ENCODE peak calls at places on chromosomes 11 and 22, in seven cellular contexts. V is lower lobe of right lung, B is testis, R is sigmoid colon, Z is Peyer's patch, N is BE2C, C is right lobe of liver. K is an unnamed sample.

GRCh38 chr11:95968585-95968984 is 44.7 kb upstream of the MTMR2 start:
- DNase-seq in Z (no peak), B (no peak), C (no peak), N (no peak), R (no peak), V (no peak), K (peak; percentile 30)

GRCh38 chr11:2750601-2751522 is 51.1 kb upstream of the KCNQ1OT1 start:
- DNase-seq in B (no peak), C (peak; percentile 21), V (peak; percentile 29), R (peak; percentile 59), Z (no peak), N (peak; percentile 48), K (peak; percentile 22)

GRCh38 chr11:3002346-3002745 is 10.2 kb upstream of the NAP1L4 start:
- DNase-seq in C (no peak), N (no peak), V (no peak), Z (peak; percentile 36), B (no peak), R (no peak), K (no peak)

GRCh38 chr11:44338721-44339529 is 29.0 kb upstream of the ALX4 start:
- DNase-seq in N (no peak), B (no peak), C (no peak), V (no peak), Z (no peak), R (no peak), K (no peak)

GRCh38 chr22:27195104-27195503 is 537.7 kb downstream of the MIAT start:
- DNase-seq in N (no peak), B (peak; percentile 64), Z (peak; percentile 51), C (no peak), V (no peak), R (peak; percentile 88), K (no peak)

GRCh38 chr11:129372609-129373488 is 2.8 kb upstream of the BARX2 start:
- DNase-seq in C (no peak), B (no peak), V (peak; percentile 24), Z (no peak), R (no peak), N (no peak), K (no peak)

GRCh38 chr11:8649361-8649760 is 33.1 kb downstream of the TRIM66 start:
- DNase-seq in V (no peak), Z (no peak), C (no peak), B (no peak), N (no peak), R (no peak), K (no peak)

GRCh38 chr11:113014262-113014661 is 53.0 kb downstream of the NCAM1 start:
- DNase-seq in N (peak; percentile 90), R (peak; percentile 83), Z (no peak), V (no peak), C (no peak), B (no peak), K (no peak)

GRCh38 chr11:112728716-112729115 is 232.5 kb upstream of the NCAM1 start:
- DNase-seq in V (no peak), Z (no peak), B (no peak), R (no peak), C (no peak), N (no peak), K (no peak)

GRCh38 chr11:111514216-111515031 is at the start of gene HOATZ:
- DNase-seq in N (peak; percentile 42), V (peak; percentile 48), Z (no peak), B (peak; percentile 50), R (no peak), C (no peak), K (no peak)

GRCh38 chr11:70568504-70569172 is 170.3 kb downstream of the CTTN start:
- DNase-seq in C (no peak), N (no peak), R (no peak), V (peak; percentile 57), Z (peak; percentile 59), B (peak; percentile 71), K (no peak)

GRCh38 chr22:28930357-28931007 is 47.1 kb downstream of the ZNRF3 start:
- DNase-seq in R (no peak), V (no peak), C (no peak), N (no peak), Z (no peak), B (no peak), K (no peak)

GRCh38 chr11:17186932-17187692 is 20.7 kb downstream of the PIK3C2A start:
- DNase-seq in Z (no peak), C (no peak), N (no peak), R (no peak), V (no peak), B (no peak), K (no peak)

GRCh38 chr11:29685361-29685760 is 331.5 kb downstream of the KCNA4 start:
- DNase-seq in C (no peak), R (no peak), N (no peak), Z (no peak), B (no peak), V (no peak), K (no peak)

GRCh38 chr11:59144096-59144495 is 1.4 kb downstream of the FAM111A start:
- DNase-seq in R (no peak), C (no peak), Z (no peak), V (no peak), B (no peak), N (no peak), K (no peak)

GRCh38 chr11:73257342-73258103 is 14.6 kb upstream of the P2RY6 start:
- DNase-seq in B (peak; percentile 44), N (no peak), V (peak; percentile 68), R (peak; percentile 57), Z (peak; percentile 42), C (no peak), K (peak; percentile 48)

GRCh38 chr22:28607710-28608109 is 71.9 kb downstream of the TTC28 start:
- DNase-seq in R (no peak), N (no peak), Z (no peak), C (no peak), B (no peak), V (no peak), K (no peak)

GRCh38 chr11:68658661-68659060 is 25.7 kb upstream of the GAL start:
- DNase-seq in B (peak; percentile 54), V (no peak), N (no peak), Z (no peak), C (no peak), R (no peak), K (no peak)

GRCh38 chr11:77101043-77101537 is 1.6 kb upstream of the OMP start:
- DNase-seq in V (peak; percentile 5), B (no peak), N (peak; percentile 29), Z (no peak), C (no peak), R (no peak), K (peak; percentile 56)

GRCh38 chr22:41092847-41093371 is 517 bp downstream of the EP300 start:
- DNase-seq in B (peak; percentile 44), C (peak; percentile 47), N (peak; percentile 49), Z (peak; percentile 67), R (no peak), V (peak; percentile 62), K (peak; percentile 57)

GRCh38 chr11:26993965-26994446 is at the start of gene FIBIN:
- DNase-seq in Z (no peak), B (peak; percentile 23), R (peak; percentile 73), V (peak; percentile 46), C (no peak), N (peak; percentile 26), K (no peak)

GRCh38 chr11:57303990-57304579 is 20.7 kb downstream of the TNKS1BP1 start:
- DNase-seq in B (no peak), Z (no peak), R (peak; percentile 67), N (peak; percentile 53), V (no peak), C (no peak), K (no peak)

GRCh38 chr22:41732096-41732772 is 32.9 kb downstream of the MEI1 start:
- DNase-seq in V (no peak), C (no peak), R (no peak), Z (no peak), B (no peak), N (peak; percentile 17), K (no peak)

GRCh38 chr22:43488031-43488892 is 76.4 kb downstream of the MPPED1 start:
- DNase-seq in N (no peak), R (no peak), Z (no peak), B (no peak), V (no peak), C (no peak), K (no peak)

GRCh38 chr11:17021550-17021949 is 7.3 kb upstream of the PLEKHA7 start:
- DNase-seq in R (no peak), Z (no peak), B (no peak), C (no peak), V (no peak), N (peak; percentile 36), K (no peak)

GRCh38 chr11:75306529-75306928 is 44.9 kb downstream of the ARRB1 start:
- DNase-seq in N (no peak), R (peak; percentile 50), C (no peak), B (no peak), V (no peak), Z (no peak), K (no peak)

GRCh38 chr11:80096736-80097135 is 655.9 kb upstream of the TENM4 start:
- DNase-seq in N (no peak), V (no peak), Z (no peak), C (no peak), R (no peak), B (no peak), K (no peak)

GRCh38 chr22:46381142-46381541 is 45.6 kb downstream of the TRMU start:
- DNase-seq in V (no peak), Z (no peak), N (peak; percentile 51), C (no peak), B (no peak), R (no peak), K (no peak)

GRCh38 chr11:9716275-9717039 is 52.6 kb downstream of the SWAP70 start:
- DNase-seq in Z (no peak), C (no peak), B (peak; percentile 27), R (no peak), V (no peak), N (no peak), K (no peak)

DNA sequence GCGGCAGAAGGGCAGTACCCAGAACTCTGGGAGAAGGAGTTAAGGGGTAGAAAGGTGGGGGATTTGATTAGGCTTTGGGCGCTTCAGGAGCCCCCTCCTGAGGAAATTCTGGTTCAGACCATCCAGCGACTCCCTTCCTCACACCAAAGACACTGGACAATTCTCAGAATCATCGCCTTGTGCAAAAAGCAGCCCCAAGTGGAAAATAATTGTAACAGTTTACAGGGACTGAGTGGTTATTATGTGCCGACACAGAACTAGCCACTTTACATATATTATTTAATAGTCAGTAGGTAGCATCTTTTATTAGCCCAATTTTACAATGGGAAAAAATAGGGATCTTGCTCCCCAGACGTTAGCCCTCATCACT is 667 bp upstream of the TRIM3 start:
- DNase-seq in R (no peak), C (no peak), V (no peak), B (no peak), Z (no peak), N (no peak), K (no peak)
- TF ChIP-seq CTCF in R (no peak), C (no peak), V (no peak), B (no peak), Z (no peak), N (no peak), K (no peak)

GRCh38 chr22:49948573-49948957 is 12.0 kb upstream of the PIM3 start:
- DNase-seq in B (no peak), V (no peak), R (no peak), Z (no peak), N (no peak), C (no peak), K (no peak)
- H3K27me3 ChIP-seq in B (no peaks in the 10 kb centered on the region), V (no peaks in the 10 kb centered on the region), R (no peaks in the 10 kb centered on the region), Z (no peaks in the 10 kb centered on the region), N (no peaks in the 10 kb centered on the region), C (no peaks in the 10 kb centered on the region), K (no peaks in the 10 kb centered on the region)

GRCh38 chr22:47452184-47452583 is 689.7 kb downstream of the TBC1D22A start:
- DNase-seq in V (no peak), C (no peak), R (no peak), Z (no peak), B (no peak), N (no peak), K (no peak)
- TF ChIP-seq CTCF in V (peak; percentile 46), C (peak; percentile 15), R (no peak), Z (no peak), B (peak; percentile 44), N (peak; percentile 39), K (peak; percentile 50)

GRCh38 chr11:116530705-116531104 is 242.1 kb downstream of the BUD13 start:
- DNase-seq in Z (peak; percentile 19), V (no peak), B (no peak), R (no peak), N (no peak), C (no peak), K (no peak)
- H3K27me3 ChIP-seq in Z (no peaks in the 10 kb centered on the region), V (peaks cover 14% of the 10 kb centered on the region), B (no peaks in the 10 kb centered on the region), R (no peaks in the 10 kb centered on the region), N (no peaks in the 10 kb centered on the region), C (no peaks in the 10 kb centered on the region), K (peaks cover 7% of the 10 kb centered on the region)

K was measured in Caco-2.